ENCODE peak calls at places on chromosomes 6 and 20, in seven cellular contexts. D is choroid plexus epithelial cell, Q is bronchial epithelial cell, Z is endothelial cell, L is neural crest cell, K is upper lobe of right lung, J is SK-N-SH. A is an unnamed sample.

GRCh38 chr20:3896853-3897252 is 7.7 kb downstream of the PANK2 start:
- DNase-seq in Q (no peak), J (no peak), L (no peak), D (no peak), K (no peak), Z (no peak), A (no peak)

GRCh38 chr6:47164877-47165276 is 122.7 kb upstream of the ADGRF1 start:
- DNase-seq in D (no peak), J (no peak), Q (no peak), K (no peak), Z (no peak), L (no peak), A (no peak)

GRCh38 chr6:157229219-157229607 is 94.1 kb downstream of the TMEM242 start:
- DNase-seq in L (no peak), Q (no peak), Z (no peak), K (no peak), D (no peak), J (peak; percentile 60), A (no peak)

GRCh38 chr20:9180480-9181257 is 111.8 kb downstream of the PLCB4 start:
- DNase-seq in Q (no peak), Z (no peak), K (no peak), L (no peak), J (no peak), D (no peak), A (no peak)

GRCh38 chr20:61756446-61756845 is 309.2 kb downstream of the TAF4 start:
- DNase-seq in L (no peak), J (no peak), Q (no peak), Z (no peak), K (no peak), D (no peak), A (no peak)

GRCh38 chr6:68635706-68636513 is 828 bp downstream of the ADGRB3 start:
- DNase-seq in K (peak; percentile 65), L (peak; percentile 28), J (peak; percentile 44), D (peak; percentile 36), Z (peak; percentile 27), Q (no peak), A (no peak)

GRCh38 chr6:52399511-52400315 is 20.4 kb upstream of the EFHC1 start:
- DNase-seq in D (peak; percentile 78), K (no peak), Q (peak; percentile 58), J (peak; percentile 70), L (peak; percentile 24), Z (peak; percentile 40), A (peak; percentile 57)

GRCh38 chr20:51886891-51887608 is 84.7 kb upstream of the SALL4 start:
- DNase-seq in K (no peak), Z (no peak), D (no peak), L (no peak), Q (no peak), J (no peak), A (no peak)

GRCh38 chr6:29611426-29611825 is 21.6 kb downstream of the GABBR1 start:
- DNase-seq in Z (no peak), L (no peak), J (no peak), K (no peak), D (no peak), Q (no peak), A (no peak)

GRCh38 chr6:70080443-70081062 is 214.2 kb downstream of the COL19A1 start:
- DNase-seq in Z (no peak), L (no peak), J (no peak), D (peak; percentile 13), K (no peak), Q (no peak), A (no peak)

GRCh38 chr6:109738200-109738599 is 47.1 kb downstream of the FIG4 start:
- DNase-seq in Z (no peak), K (no peak), J (no peak), Q (no peak), D (no peak), L (no peak), A (no peak)

GRCh38 chr6:158231551-158232444 is 63.6 kb downstream of the GTF2H5 start:
- DNase-seq in L (peak; percentile 67), Z (peak; percentile 74), J (peak; percentile 97), Q (peak; percentile 25), D (peak; percentile 50), K (peak; percentile 90), A (peak; percentile 68)

GRCh38 chr20:31590717-31591225 is 14.3 kb upstream of the ID1 start:
- DNase-seq in Z (no peak), L (no peak), J (no peak), D (no peak), K (no peak), Q (no peak), A (no peak)

GRCh38 chr6:5121479-5121878 is 36.3 kb downstream of the PPP1R3G start:
- DNase-seq in Z (no peak), J (no peak), Q (no peak), K (no peak), L (no peak), D (no peak), A (no peak)

GRCh38 chr6:4349323-4349722 is 213.9 kb upstream of the ECI2 start:
- DNase-seq in K (no peak), Z (no peak), Q (no peak), L (no peak), D (no peak), J (no peak), A (no peak)

GRCh38 chr20:57008217-57008616 is 258.2 kb downstream of the BMP7 start:
- DNase-seq in Q (peak; percentile 18), K (no peak), J (no peak), L (no peak), D (no peak), Z (no peak), A (no peak)

GRCh38 chr6:108350528-108350927 is 55.7 kb downstream of the AFG1L start:
- DNase-seq in L (no peak), K (no peak), Q (no peak), Z (no peak), D (no peak), J (no peak), A (no peak)

GRCh38 chr6:126548301-126548700 is 208.4 kb downstream of the CENPW start:
- DNase-seq in L (no peak), D (no peak), J (no peak), K (no peak), Q (no peak), Z (no peak), A (no peak)

GRCh38 chr6:168368063-168368835 is 48.7 kb upstream of the DACT2 start:
- DNase-seq in L (no peak), J (no peak), Z (no peak), K (no peak), D (peak; percentile 9), Q (no peak), A (no peak)
- TF ChIP-seq CTCF in L (no peak), J (no peak), Z (no peak), K (no peak), D (no peak), Q (no peak), A (no peak)

GRCh38 chr20:46333136-46333991 is 25.1 kb upstream of the CDH22 start:
- DNase-seq in D (no peak), L (no peak), Z (no peak), K (no peak), J (peak; percentile 69), Q (no peak), A (no peak)

GRCh38 chr20:46334423-46334978 is 26.2 kb upstream of the CDH22 start:
- DNase-seq in K (no peak), L (no peak), Q (no peak), Z (no peak), D (no peak), J (no peak), A (no peak)

GRCh38 chr20:46332373-46333135 is 24.3 kb upstream of the CDH22 start:
- DNase-seq in Z (no peak), J (peak; percentile 65), K (no peak), D (no peak), L (no peak), Q (no peak), A (no peak)

GRCh38 chr20:46341374-46342044 is 33.2 kb upstream of the CDH22 start:
- DNase-seq in D (no peak), L (peak; percentile 53), Q (no peak), K (no peak), J (peak; percentile 64), Z (no peak), A (no peak)

GRCh38 chr20:46336735-46337134 is 28.4 kb upstream of the CDH22 start:
- DNase-seq in D (no peak), J (no peak), Q (no peak), Z (no peak), K (no peak), L (no peak), A (no peak)
- TF ChIP-seq CTCF in D (no peak), J (no peak), Q (no peak), Z (no peak), K (no peak), L (no peak), A (no peak)

GRCh38 chr6:16333580-16333979 is 95.2 kb downstream of the GMPR start:
- DNase-seq in Q (peak; percentile 93), D (peak; percentile 50), Z (no peak), L (no peak), K (no peak), J (no peak), A (no peak)

GRCh38 chr6:16335176-16335575 is 96.8 kb downstream of the GMPR start:
- DNase-seq in Z (no peak), J (no peak), K (no peak), D (no peak), Q (no peak), L (no peak), A (no peak)

GRCh38 chr6:16334671-16335070 is 96.3 kb downstream of the GMPR start:
- DNase-seq in Q (peak; percentile 91), J (no peak), Z (no peak), K (no peak), D (peak; percentile 91), L (no peak), A (no peak)

GRCh38 chr6:16332175-16332542 is 93.8 kb downstream of the GMPR start:
- DNase-seq in Q (peak; percentile 53), K (peak; percentile 74), D (peak; percentile 87), Z (peak; percentile 83), L (peak; percentile 84), J (peak; percentile 81), A (peak; percentile 90)

GRCh38 chr6:16331328-16332174 is 93.2 kb downstream of the GMPR start:
- DNase-seq in K (peak; percentile 84), L (peak; percentile 63), Z (peak; percentile 64), Q (peak; percentile 60), D (peak; percentile 86), J (peak; percentile 83), A (peak; percentile 76)
- TF ChIP-seq CTCF in K (peak; percentile 94), L (peak; percentile 91), Z (peak; percentile 89), Q (peak; percentile 81), D (peak; percentile 96), J (peak; percentile 98), A (peak; percentile 89)

GRCh38 chr20:50381771-50382593 is 128.2 kb upstream of the PTPN1 start:
- DNase-seq in Q (no peak), D (no peak), L (no peak), Z (no peak), K (no peak), J (no peak), A (peak; percentile 43)

GRCh38 chr20:50379049-50379990 is 130.9 kb upstream of the PTPN1 start:
- DNase-seq in D (peak; percentile 81), Q (peak; percentile 61), K (peak; percentile 93), J (peak; percentile 67), L (no peak), Z (no peak), A (no peak)

GRCh38 chr20:50380697-50381040 is 129.5 kb upstream of the PTPN1 start:
- DNase-seq in J (peak; percentile 81), D (peak; percentile 65), L (no peak), Z (no peak), K (no peak), Q (peak; percentile 42), A (no peak)

GRCh38 chr20:50379991-50380696 is 130.0 kb upstream of the PTPN1 start:
- DNase-seq in L (no peak), D (no peak), K (no peak), Q (no peak), J (no peak), Z (no peak), A (no peak)

GRCh38 chr20:50381053-50381732 is 129.0 kb upstream of the PTPN1 start:
- DNase-seq in J (no peak), L (no peak), Q (no peak), D (no peak), K (no peak), Z (no peak), A (no peak)
- TF ChIP-seq CTCF in J (no peak), L (no peak), Q (no peak), D (no peak), K (no peak), Z (no peak), A (no peak)